ENCODE peak calls at places on chromosomes 6 and 20, in six cellular contexts. B is fibroblast of lung, L is H1, C is mammary epithelial cell, Y is A673, X is PC-3. I is an unnamed sample.

GRCh38 chr20:21004386-21005076 is 101.6 kb downstream of the LINC00237 start:
- DNase-seq in B (no peak), L (no peak), C (no peak), Y (no peak), X (no peak), I (no peak)

GRCh38 chr20:53711333-53712211 is 117.9 kb upstream of the ZNF217 start:
- DNase-seq in B (no peak), L (no peak), C (no peak), Y (no peak), X (peak; percentile 40), I (peak; percentile 60)

GRCh38 chr6:147136057-147136456 is 68.2 kb upstream of the STXBP5 start:
- DNase-seq in B (no peak), L (no peak), C (no peak), Y (no peak), X (no peak), I (no peak)

GRCh38 chr6:159979136-159979874 is 10.4 kb downstream of the IGF2R start:
- DNase-seq in B (peak; percentile 80), L (no peak), C (peak; percentile 57), Y (peak; percentile 85), X (peak; percentile 82), I (peak; percentile 52)

GRCh38 chr20:8981482-8981881 is 87.4 kb upstream of the PLCB4 start:
- DNase-seq in B (no peak), L (no peak), C (no peak), Y (no peak), X (no peak), I (no peak)

GRCh38 chr20:29750268-29750899 is 1507.1 kb upstream of the DEFB115 start:
- DNase-seq in B (no peak), L (no peak), C (no peak), Y (no peak), X (no peak), I (no peak)

GRCh38 chr20:48682529-48683385 is 145.0 kb downstream of the PREX1 start:
- DNase-seq in B (peak; percentile 94), L (peak; percentile 64), C (peak; percentile 32), Y (peak; percentile 99), X (no peak), I (peak; percentile 75)

GRCh38 chr20:3797592-3798404 is 1.7 kb downstream of the CDC25B start:
- DNase-seq in B (peak; percentile 36), L (no peak), C (peak; percentile 56), Y (no peak), X (peak; percentile 60), I (peak; percentile 48)

GRCh38 chr6:106519460-106520394 is 109.6 kb downstream of the RTN4IP1 start:
- DNase-seq in B (peak; percentile 98), L (no peak), C (peak; percentile 96), Y (peak; percentile 74), X (peak; percentile 88), I (peak; percentile 56)

GRCh38 chr20:12966468-12967085 is 42.2 kb upstream of the SPTLC3 start:
- DNase-seq in B (peak; percentile 42), L (no peak), C (peak; percentile 26), Y (peak; percentile 39), X (peak; percentile 75), I (no peak)

GRCh38 chr6:40977085-40977484 is 61.9 kb downstream of the UNC5CL start:
- DNase-seq in B (no peak), L (no peak), C (no peak), Y (no peak), X (no peak), I (no peak)

GRCh38 chr20:63394069-63394468 is 32.9 kb upstream of the CHRNA4 start:
- DNase-seq in B (peak; percentile 9), L (no peak), C (no peak), Y (peak; percentile 63), X (peak; percentile 3), I (no peak)

GRCh38 chr6:169961772-169962561 is 210.5 kb downstream of the ERMARD start:
- DNase-seq in B (no peak), L (peak; percentile 76), C (no peak), Y (no peak), X (no peak), I (no peak)

GRCh38 chr6:56173228-56173627 is 74.2 kb downstream of the COL21A1 start:
- DNase-seq in B (no peak), L (no peak), C (no peak), Y (no peak), X (no peak), I (no peak)

GRCh38 chr6:150142304-150142656 is 564 bp upstream of the PPP1R14C start:
- DNase-seq in B (peak; percentile 50), L (no peak), C (peak; percentile 92), Y (peak; percentile 73), X (peak; percentile 28), I (peak; percentile 86)

GRCh38 chr6:150140236-150140969 is 2.4 kb upstream of the PPP1R14C start:
- DNase-seq in B (no peak), L (no peak), C (peak; percentile 45), Y (no peak), X (peak; percentile 43), I (peak; percentile 66)

GRCh38 chr6:150144294-150144868 is 1.5 kb downstream of the PPP1R14C start:
- DNase-seq in B (peak; percentile 7), L (no peak), C (peak; percentile 50), Y (no peak), X (peak; percentile 2), I (peak; percentile 43)

GRCh38 chr6:150143521-150144293 is 863 bp downstream of the PPP1R14C start:
- DNase-seq in B (no peak), L (peak; percentile 59), C (peak; percentile 39), Y (peak; percentile 37), X (no peak), I (peak; percentile 11)

GRCh38 chr6:150142657-150143501 is at the start of gene PPP1R14C:
- DNase-seq in B (peak; percentile 51), L (peak; percentile 75), C (peak; percentile 84), Y (peak; percentile 85), X (peak; percentile 44), I (peak; percentile 59)
- TF ChIP-seq EZH2 in B (no peak), L (no peak), C (no peak), Y (no peak), X (no peak), I (no peak)

GRCh38 chr6:6700421-6700820 is 111.9 kb downstream of the LY86 start:
- DNase-seq in B (no peak), L (no peak), C (no peak), Y (no peak), X (no peak), I (no peak)
- H3K4me1 ChIP-seq in B (peaks cover 15% of the 10 kb centered on the region), L (peaks cover 12% of the 10 kb centered on the region), C (peaks cover 9% of the 10 kb centered on the region), Y (peaks cover 39% of the 10 kb centered on the region), X (peaks cover 23% of the 10 kb centered on the region), I (peaks cover 17% of the 10 kb centered on the region)

GRCh38 chr6:26657268-26657667 is 2.3 kb downstream of the ZNF322 start:
- DNase-seq in B (no peak), L (no peak), C (no peak), Y (no peak), X (no peak), I (no peak)

GRCh38 chr6:26659042-26659359 is 545 bp downstream of the ZNF322 start:
- DNase-seq in B (no peak), L (no peak), C (peak; percentile 16), Y (no peak), X (no peak), I (no peak)

GRCh38 chr6:26660096-26660425 is 515 bp upstream of the ZNF322 start:
- DNase-seq in B (peak; percentile 48), L (no peak), C (no peak), Y (peak; percentile 35), X (peak; percentile 23), I (no peak)
- TF ChIP-seq CTCF in B (no peak), L (peak; percentile 22), C (no peak), Y (peak; percentile 35), X (peak; percentile 31), I (no peak)

DNA sequence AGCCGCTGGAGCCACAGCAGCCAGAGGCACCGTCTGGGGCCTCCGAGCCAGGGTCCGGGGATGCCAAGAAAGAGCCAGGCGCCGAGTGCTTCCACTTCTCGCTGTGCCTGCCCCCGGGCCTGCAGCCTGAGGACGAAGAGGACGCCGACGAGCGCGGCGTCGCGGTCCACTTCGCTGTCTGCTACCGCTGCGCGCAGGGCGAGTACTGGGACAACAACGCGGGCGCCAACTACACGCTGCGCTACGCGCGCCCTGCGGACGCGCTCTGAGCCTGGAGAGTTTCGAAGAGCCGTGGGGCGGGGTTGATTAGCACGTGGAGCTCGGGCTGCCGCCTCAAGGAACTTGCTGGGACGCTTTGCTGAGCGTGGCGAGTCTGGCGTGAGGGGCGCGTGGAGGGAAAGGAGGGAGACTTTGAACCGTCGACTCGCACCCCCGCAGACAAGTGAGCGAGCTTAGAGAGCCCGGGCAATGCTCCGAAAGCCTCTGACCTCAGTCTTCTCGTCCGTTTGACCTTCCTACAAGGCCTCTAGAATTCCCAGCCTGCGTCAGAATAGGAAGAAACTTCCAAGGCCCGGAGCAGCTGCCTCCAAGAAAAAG is 1.3 kb downstream of the PPP1R3G start:
- DNase-seq in B (peak; percentile 6), L (peak; percentile 70), C (no peak), Y (no peak), X (no peak), I (no peak)
- TF ChIP-seq EZH2 in B (no peak), L (peak; percentile 84), C (peak; percentile 44), Y (no peak), X (no peak), I (no peak)

DNA sequence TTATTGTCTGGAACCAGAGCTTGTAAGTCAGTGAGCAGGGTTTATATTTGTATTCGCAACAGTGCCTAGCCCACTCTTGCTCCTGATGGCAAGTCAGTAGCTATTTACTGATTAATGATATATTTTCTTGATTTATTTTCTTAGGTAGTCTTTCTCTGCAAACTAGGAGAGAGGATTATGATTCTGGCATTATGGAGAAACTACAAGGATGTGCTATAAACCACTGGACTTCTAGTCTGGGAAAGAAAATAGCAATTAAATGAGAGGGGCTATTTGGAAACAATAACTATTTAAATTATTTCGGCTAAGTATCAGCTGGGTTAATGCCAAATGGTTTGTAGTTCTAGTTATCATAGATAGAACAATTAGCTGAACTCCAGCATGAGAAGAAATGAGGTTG is 305.0 kb upstream of the TCF21 start:
- DNase-seq in B (no peak), L (no peak), C (no peak), Y (no peak), X (no peak), I (no peak)
- H3K4me1 ChIP-seq in B (peaks cover 4% of the 10 kb centered on the region), L (no peaks in the 10 kb centered on the region), C (no peaks in the 10 kb centered on the region), Y (no peaks in the 10 kb centered on the region), X (no peaks in the 10 kb centered on the region), I (no peaks in the 10 kb centered on the region)